ENCODE peak calls at places on chromosomes 6 and 20, in seven cellular contexts. P, A, C, R, J, V and B are unnamed samples.

GRCh38 chr6:29628419-29629281 is 4.3 kb downstream of the GABBR1 start:
- DNase-seq in P (peak; percentile 77), A (peak; percentile 77), C (no peak), R (peak; percentile 86), J (peak; percentile 91), V (peak; percentile 69), B (peak; percentile 48)

GRCh38 chr20:62361799-62362589 is 5.1 kb downstream of the LAMA5 start:
- DNase-seq in P (peak; percentile 23), A (peak; percentile 45), C (no peak), R (no peak), J (peak; percentile 43), V (no peak), B (no peak)

GRCh38 chr6:111605100-111605748 is 454 bp downstream of the TRAF3IP2 start:
- DNase-seq in P (peak; percentile 73), A (peak; percentile 81), C (no peak), R (peak; percentile 91), J (peak; percentile 69), V (peak; percentile 84), B (no peak)

GRCh38 chr6:132392792-132393191 is 8.5 kb downstream of the MOXD1 start:
- DNase-seq in P (no peak), A (no peak), C (no peak), R (no peak), J (no peak), V (no peak), B (no peak)

GRCh38 chr20:5642155-5642981 is 107.8 kb upstream of the SHLD1 start:
- DNase-seq in P (peak; percentile 25), A (peak; percentile 18), C (no peak), R (peak; percentile 66), J (no peak), V (no peak), B (no peak)

GRCh38 chr6:36873612-36874011 is 991 bp downstream of the PPIL1 start:
- DNase-seq in P (no peak), A (no peak), C (no peak), R (peak; percentile 18), J (no peak), V (no peak), B (no peak)

GRCh38 chr20:59149678-59150504 is 13.7 kb upstream of the ZNF831 start:
- DNase-seq in P (peak; percentile 72), A (peak; percentile 25), C (no peak), R (no peak), J (no peak), V (no peak), B (no peak)

GRCh38 chr6:1612902-1613301 is 3.2 kb downstream of the FOXC1 start:
- DNase-seq in P (no peak), A (no peak), C (no peak), R (no peak), J (no peak), V (peak; percentile 75), B (no peak)

GRCh38 chr6:72950114-72950860 is 275.0 kb downstream of the KHDC1L start:
- DNase-seq in P (no peak), A (no peak), C (no peak), R (peak; percentile 95), J (no peak), V (peak; percentile 85), B (no peak)

GRCh38 chr20:63896136-63896890 is 1.4 kb downstream of the DNAJC5 start:
- DNase-seq in P (peak; percentile 45), A (peak; percentile 51), C (no peak), R (peak; percentile 54), J (peak; percentile 28), V (peak; percentile 41), B (no peak)

GRCh38 chr20:39588148-39588757 is 626.1 kb downstream of the DHX35 start:
- DNase-seq in P (no peak), A (no peak), C (no peak), R (no peak), J (no peak), V (no peak), B (no peak)

GRCh38 chr6:151452750-151453427 is 963 bp upstream of the RMND1 start:
- DNase-seq in P (peak; percentile 53), A (peak; percentile 32), C (no peak), R (peak; percentile 31), J (peak; percentile 26), V (peak; percentile 25), B (no peak)

GRCh38 chr20:60137657-60138245 is 179.5 kb downstream of the CDH26 start:
- DNase-seq in P (no peak), A (no peak), C (no peak), R (no peak), J (no peak), V (no peak), B (no peak)

GRCh38 chr20:14497004-14497403 is 159.6 kb upstream of the FLRT3 start:
- DNase-seq in P (no peak), A (no peak), C (no peak), R (no peak), J (no peak), V (no peak), B (no peak)

GRCh38 chr6:122839477-122839876 is 50.4 kb downstream of the SMPDL3A start:
- DNase-seq in P (peak; percentile 42), A (no peak), C (no peak), R (peak; percentile 66), J (peak; percentile 70), V (peak; percentile 31), B (peak; percentile 52)

GRCh38 chr6:106477790-106478189 is 117.3 kb downstream of the CRYBG1 start:
- DNase-seq in P (no peak), A (no peak), C (no peak), R (no peak), J (no peak), V (no peak), B (no peak)

GRCh38 chr6:4028051-4028450 is 50.9 kb downstream of the FAM217A start:
- DNase-seq in P (no peak), A (no peak), C (no peak), R (no peak), J (no peak), V (no peak), B (no peak)

GRCh38 chr20:50521709-50522674 is 11.8 kb downstream of the PTPN1 start:
- DNase-seq in P (no peak), A (no peak), C (no peak), R (no peak), J (no peak), V (no peak), B (no peak)

GRCh38 chr20:62155428-62156253 is 12.1 kb downstream of the SS18L1 start:
- DNase-seq in P (no peak), A (no peak), C (no peak), R (no peak), J (no peak), V (no peak), B (no peak)

GRCh38 chr6:27863962-27864905 is 48.0 kb downstream of the OR2B2 start:
- DNase-seq in P (no peak), A (no peak), C (no peak), R (no peak), J (no peak), V (peak; percentile 27), B (no peak)

DNA sequence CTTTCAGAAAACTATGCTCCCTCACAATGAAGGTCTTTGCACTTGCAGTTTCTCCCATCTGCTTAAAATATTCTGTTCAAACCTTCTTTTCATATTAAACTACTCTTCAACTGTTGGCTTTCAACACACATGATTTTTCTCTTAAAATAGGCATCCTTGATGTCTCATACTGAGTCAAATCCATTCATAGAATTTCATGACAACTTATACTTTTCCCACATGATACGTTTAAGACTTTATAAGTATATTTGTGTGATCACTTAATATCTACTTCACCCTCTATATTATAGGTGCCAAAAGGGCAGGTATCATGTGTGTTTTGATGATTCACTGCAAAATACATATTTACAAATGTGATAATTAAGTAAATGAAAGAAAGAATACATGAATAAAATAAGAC is 412.4 kb downstream of the MMUT start:
- DNase-seq in P (no peak), A (no peak), C (no peak), R (no peak), J (no peak), V (no peak), B (no peak)
- H3K27ac ChIP-seq in P (no peak overlapping the region), A (no peak overlapping the region), C (no peak overlapping the region), R (no peak overlapping the region), J (no peak overlapping the region), V (no peak overlapping the region), B (no peak overlapping the region)

GRCh38 chr20:25039697-25040437 is 18.1 kb downstream of the ACSS1 start:
- DNase-seq in P (peak; percentile 90), A (peak; percentile 88), C (no peak), R (peak; percentile 4), J (no peak), V (peak; percentile 72), B (peak; percentile 63)
- H3K27ac ChIP-seq in P (peak overlapping the region; percentile 84), A (peak overlapping the region; percentile 98), C (no peak overlapping the region), R (no peak overlapping the region), J (no peak overlapping the region), V (no peak overlapping the region), B (peak overlapping the region; percentile 80)

GRCh38 chr6:13212538-13212937 is 115.8 kb downstream of the TBC1D7 start:
- DNase-seq in P (no peak), A (no peak), C (no peak), R (no peak), J (no peak), V (no peak), B (no peak)

GRCh38 chr6:13217206-13217905 is 111.0 kb downstream of the TBC1D7 start:
- DNase-seq in P (no peak), A (no peak), C (no peak), R (peak; percentile 57), J (peak; percentile 6), V (peak; percentile 68), B (no peak)

GRCh38 chr6:13220266-13220665 is 108.1 kb downstream of the TBC1D7 start:
- DNase-seq in P (no peak), A (no peak), C (no peak), R (no peak), J (no peak), V (no peak), B (no peak)

GRCh38 chr6:13215390-13215789 is 112.9 kb downstream of the TBC1D7 start:
- DNase-seq in P (no peak), A (no peak), C (no peak), R (no peak), J (no peak), V (no peak), B (no peak)

GRCh38 chr6:13216236-13216933 is 112.0 kb downstream of the TBC1D7 start:
- DNase-seq in P (no peak), A (no peak), C (no peak), R (no peak), J (no peak), V (no peak), B (no peak)
- H3K27ac ChIP-seq in P (no peak overlapping the region), A (peak overlapping the region; percentile 41), C (no peak overlapping the region), R (no peak overlapping the region), J (no peak overlapping the region), V (no peak overlapping the region), B (no peak overlapping the region)

DNA sequence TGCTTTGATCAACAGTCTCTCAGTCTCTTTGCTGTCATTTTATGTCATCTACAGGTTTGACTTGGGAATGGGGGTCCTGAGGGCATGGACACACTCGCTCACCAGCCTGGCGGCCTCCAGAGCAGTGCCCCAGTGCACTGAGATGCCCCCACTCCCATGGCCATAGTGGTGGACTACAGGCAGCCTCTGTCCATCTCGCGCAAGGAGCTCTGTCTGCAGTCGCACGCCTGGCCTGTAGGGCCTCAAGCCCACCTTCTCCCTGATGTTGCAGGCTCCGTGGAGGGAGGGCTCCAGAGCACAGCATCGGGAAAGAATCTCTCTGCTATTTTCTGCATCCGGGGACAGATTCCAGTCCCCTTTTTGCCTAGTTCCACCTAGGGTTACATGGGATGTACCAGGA is 22.6 kb downstream of the DDO start:
- DNase-seq in P (no peak), A (no peak), C (no peak), R (no peak), J (no peak), V (no peak), B (no peak)
- H3K27ac ChIP-seq in P (no peak overlapping the region), A (no peak overlapping the region), C (no peak overlapping the region), R (no peak overlapping the region), J (no peak overlapping the region), V (no peak overlapping the region), B (no peak overlapping the region)